ENCODE peak calls at places on chromosomes 6 and 20, in four cellular contexts. H is AG04450, O is GM23248, A is brain microvascular endothelial cell. V is an unnamed sample.

GRCh38 chr6:70380259-70380658 is 33.0 kb upstream of the FAM135A start:
- DNase-seq in A (no peak), H (no peak), O (no peak), V (no peak)

GRCh38 chr20:41178904-41179432 is 41.6 kb downstream of the PLCG1 start:
- DNase-seq in A (no peak), H (no peak), O (no peak), V (peak; percentile 65)

GRCh38 chr6:30234361-30234760 is 21.2 kb upstream of the TRIM26 start:
- DNase-seq in H (no peak), A (no peak), O (peak; percentile 52), V (no peak)

GRCh38 chr20:53841741-53842140 is 228.7 kb downstream of the BCAS1 start:
- DNase-seq in A (no peak), H (no peak), O (no peak), V (no peak)

GRCh38 chr6:103018426-103018825 is 1624.9 kb downstream of the GRIK2 start:
- DNase-seq in H (no peak), O (no peak), A (no peak), V (no peak)

GRCh38 chr6:33105916-33106871 is 30.4 kb downstream of the HLA-DPB1 start:
- DNase-seq in O (no peak), A (no peak), H (no peak), V (no peak)

GRCh38 chr6:132728616-132729015 is 14.8 kb upstream of the VNN1 start:
- DNase-seq in O (no peak), H (no peak), A (no peak), V (no peak)

GRCh38 chr20:22430154-22430745 is 154.1 kb downstream of the FOXA2 start:
- DNase-seq in O (no peak), A (no peak), H (no peak), V (no peak)

GRCh38 chr20:18019068-18019467 is 38.6 kb downstream of the OVOL2 start:
- DNase-seq in A (peak; percentile 4), O (peak; percentile 42), H (no peak), V (no peak)

GRCh38 chr6:814378-815347 is 121.7 kb upstream of the EXOC2 start:
- DNase-seq in A (no peak), O (no peak), H (no peak), V (no peak)

GRCh38 chr20:55135923-55136322 is 660.5 kb downstream of the DOK5 start:
- DNase-seq in H (no peak), O (no peak), A (no peak), V (no peak)

DNA sequence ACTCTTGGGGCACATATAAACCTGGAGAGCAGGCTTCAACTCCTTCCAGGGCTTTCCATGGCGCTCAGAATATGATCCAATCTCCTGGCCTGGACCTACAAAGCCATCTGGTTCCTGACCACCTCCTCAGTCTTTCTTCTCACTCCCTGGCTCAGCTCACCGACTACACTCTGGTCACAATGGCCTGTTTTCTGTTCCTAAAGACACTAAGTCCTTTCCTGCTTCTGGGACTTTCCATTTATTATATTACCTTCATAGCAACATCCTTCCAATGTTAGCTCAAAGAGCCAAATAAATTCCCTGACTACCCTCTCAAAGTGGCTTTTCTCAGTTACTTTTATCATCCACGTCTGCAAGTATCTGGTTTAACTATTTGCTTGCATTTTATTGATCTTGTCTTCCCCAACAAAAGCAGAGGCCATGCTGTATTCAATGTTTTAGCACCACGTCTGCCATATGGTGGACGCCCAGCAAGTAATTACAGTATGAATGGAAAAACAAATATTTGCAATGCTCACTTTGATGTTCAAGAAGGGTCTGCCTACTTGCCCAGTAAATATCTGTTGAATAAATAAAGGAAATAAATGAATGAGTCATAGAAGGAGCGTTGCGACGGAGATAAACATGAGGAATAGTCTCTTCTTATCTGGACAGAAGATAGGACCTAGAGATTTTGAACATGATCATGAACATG is 328.4 kb downstream of the ESR1 start:
- DNase-seq in A (no peak), O (no peak), H (no peak), V (no peak)
- H3K27ac ChIP-seq in A (no peak overlapping the region), O (no peak overlapping the region), H (no peak overlapping the region), V (no peak overlapping the region)

GRCh38 chr20:11267131-11267761 is 593.4 kb upstream of the JAG1 start:
- DNase-seq in A (peak; percentile 95), O (peak; percentile 96), H (peak; percentile 93), V (peak; percentile 4)
- H3K27ac ChIP-seq in A (peak overlapping the region; percentile 64), O (peak overlapping the region; percentile 41), H (peak overlapping the region; percentile 77), V (no peak overlapping the region)

GRCh38 chr6:139654888-139655782 is 280.7 kb upstream of the CITED2 start:
- DNase-seq in H (no peak), A (no peak), O (no peak), V (no peak)

GRCh38 chr6:139657121-139657520 is 282.7 kb upstream of the CITED2 start:
- DNase-seq in O (no peak), H (no peak), A (no peak), V (no peak)

GRCh38 chr6:139653136-139653535 is 278.7 kb upstream of the CITED2 start:
- DNase-seq in O (no peak), H (no peak), A (no peak), V (no peak)

GRCh38 chr6:139654309-139654708 is 279.9 kb upstream of the CITED2 start:
- DNase-seq in H (no peak), A (no peak), O (no peak), V (no peak)

GRCh38 chr6:139655783-139656705 is 281.6 kb upstream of the CITED2 start:
- DNase-seq in H (no peak), O (no peak), A (no peak), V (no peak)
- H3K27ac ChIP-seq in H (no peak overlapping the region), O (no peak overlapping the region), A (no peak overlapping the region), V (no peak overlapping the region)

DNA sequence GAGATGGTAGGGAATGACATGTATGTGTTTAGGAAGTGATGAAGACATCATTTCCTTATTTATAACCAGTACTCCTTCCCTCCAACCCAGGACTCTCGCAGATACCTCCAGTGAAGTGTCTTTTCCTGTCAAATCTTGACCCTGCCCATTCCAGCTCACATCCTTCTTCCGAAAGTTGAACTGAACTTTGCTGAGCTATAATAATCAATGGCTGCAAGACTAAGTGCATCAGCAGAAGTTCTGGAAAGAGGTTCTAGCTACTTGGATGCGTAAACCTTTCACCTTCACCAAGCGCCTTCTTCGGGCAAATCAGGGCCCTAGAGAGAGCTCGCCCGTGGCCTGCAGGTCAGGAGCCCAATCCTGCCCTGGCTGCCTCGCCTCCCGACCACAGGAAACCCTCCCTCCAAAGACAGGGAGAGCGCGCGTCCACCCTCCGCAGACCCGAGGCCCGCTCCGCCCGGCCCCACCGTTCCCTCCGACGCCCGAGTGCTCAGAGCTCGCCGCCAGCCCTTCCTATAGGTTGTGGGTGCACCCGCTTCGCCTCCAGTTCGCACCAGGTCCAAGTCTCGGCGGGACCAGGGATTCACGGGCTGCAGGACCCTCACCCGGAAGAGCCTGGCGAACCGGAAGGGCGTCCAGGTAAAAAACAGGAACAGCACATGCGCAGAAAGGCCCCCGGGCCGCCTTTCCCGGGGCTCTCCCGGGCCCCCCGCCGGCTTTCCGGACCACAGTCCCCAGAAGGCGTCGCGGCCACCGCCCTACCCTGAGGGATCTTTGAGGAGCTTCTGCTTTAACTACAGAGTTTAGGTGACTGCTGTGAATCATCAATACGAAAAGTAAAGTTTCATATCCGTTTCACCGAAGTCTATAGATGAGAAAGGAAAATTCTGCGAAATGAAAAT is at the start of gene ZNF334:
- DNase-seq in O (peak; percentile 37), A (peak; percentile 0), H (no peak), V (peak; percentile 18)
- H3K27ac ChIP-seq in O (no peak within 1 kb of the TSS), A (no peak within 1 kb of the TSS), H (no peak within 1 kb of the TSS), V (no peak within 1 kb of the TSS)